ENCODE peak calls at places on chromosomes 2 and 18, in seven cellular contexts. C is cardiac muscle cell; O is activated CD4-positive, alpha-beta T cell treated with anti-CD3 and anti-CD28 coated beads for 1 hour; V is fibroblast of pulmonary artery; F is endothelial cell; M is KG1; E is PC-3. D is an unnamed sample.

GRCh38 chr2:60539177-60539576 is 14.3 kb downstream of the BCL11A start:
- DNase-seq in V (no peak), F (no peak), E (no peak), M (no peak), O (no peak), C (no peak), D (no peak)

GRCh38 chr2:228018311-228018710 is 146.9 kb downstream of the DAW1 start:
- DNase-seq in V (no peak), F (no peak), O (no peak), C (no peak), M (no peak), E (no peak), D (no peak)

GRCh38 chr2:85760371-85760770 is 6.6 kb downstream of the ATOH8 start:
- DNase-seq in V (peak), C (no peak), F (no peak), E (no peak), O (no peak), M (no peak), D (no peak)

GRCh38 chr2:190283783-190284182 is 35.8 kb downstream of the HIBCH start:
- DNase-seq in C (no peak), M (no peak), E (peak), F (no peak), V (no peak), O (no peak), D (peak)

GRCh38 chr2:222912117-222912516 is 51.3 kb downstream of the ACSL3 start:
- DNase-seq in E (no peak), C (peak), F (no peak), O (no peak), M (peak), V (peak), D (peak)

GRCh38 chr18:65091737-65092329 is 659.0 kb upstream of the CDH7 start:
- DNase-seq in V (peak), C (peak), O (no peak), E (peak), F (peak), M (peak), D (peak)

GRCh38 chr2:48471048-48471474 is 58.9 kb upstream of the STON1 start:
- DNase-seq in C (peak), M (no peak), E (peak), V (peak), F (peak), O (no peak), D (peak)

GRCh38 chr2:40281021-40281940 is 170.6 kb downstream of the SLC8A1 start:
- DNase-seq in C (peak), V (peak), E (peak), M (no peak), O (no peak), F (no peak), D (peak)

GRCh38 chr18:74463271-74463670 is 6.2 kb upstream of the DIPK1C start:
- DNase-seq in O (no peak), E (no peak), M (no peak), C (no peak), V (peak), F (no peak), D (no peak)

GRCh38 chr2:62042944-62043343 is 137.5 kb downstream of the COMMD1 start:
- DNase-seq in M (no peak), C (no peak), E (peak), V (peak), O (no peak), F (no peak), D (peak)

GRCh38 chr2:197254776-197255521 is 55.6 kb downstream of the ANKRD44 start:
- DNase-seq in C (no peak), O (no peak), F (no peak), M (no peak), V (no peak), E (no peak), D (no peak)

GRCh38 chr2:63786506-63786905 is 55.2 kb upstream of the UGP2 start:
- DNase-seq in F (no peak), V (peak), O (no peak), M (no peak), C (no peak), E (no peak), D (no peak)

GRCh38 chr2:44715671-44716077 is 225.8 kb upstream of the SIX3 start:
- DNase-seq in C (peak), M (no peak), V (peak), F (peak), O (no peak), E (peak), D (peak)

GRCh38 chr18:5542393-5543035 is 1.3 kb downstream of the EPB41L3 start:
- DNase-seq in F (peak), E (no peak), C (peak), M (no peak), V (no peak), O (no peak), D (peak)

GRCh38 chr2:28717339-28717758 is 34.3 kb upstream of the PPP1CB start:
- DNase-seq in V (peak), O (no peak), E (peak), F (no peak), M (no peak), C (no peak), D (peak)

GRCh38 chr18:11147371-11147860 is 2.0 kb downstream of the PIEZO2 start:
- DNase-seq in E (no peak), M (no peak), C (no peak), F (no peak), O (no peak), V (peak), D (no peak)

GRCh38 chr2:163528640-163529217 is 207.1 kb downstream of the FIGN start:
- DNase-seq in F (no peak), V (no peak), E (no peak), M (no peak), O (no peak), C (no peak), D (no peak)

GRCh38 chr2:210792000-210792399 is 235.6 kb downstream of the CPS1 start:
- DNase-seq in F (no peak), E (no peak), O (no peak), V (no peak), M (no peak), C (peak), D (no peak)

GRCh38 chr2:237062585-237062984 is 23.1 kb upstream of the COPS8 start:
- DNase-seq in O (no peak), C (no peak), M (no peak), E (peak), V (no peak), F (no peak), D (no peak)

GRCh38 chr2:238868616-238869292 is 20.9 kb downstream of the TWIST2 start:
- DNase-seq in F (no peak), C (no peak), V (peak), E (no peak), M (no peak), O (no peak), D (peak)

GRCh38 chr18:41268271-41268670 is 686.8 kb upstream of the PIK3C3 start:
- DNase-seq in M (no peak), E (no peak), O (no peak), C (no peak), F (no peak), V (no peak), D (no peak)

GRCh38 chr2:189933911-189934399 is 128.6 kb downstream of the MSTN start:
- DNase-seq in O (no peak), E (peak), F (no peak), V (peak), M (no peak), C (no peak), D (peak)

GRCh38 chr2:85188852-85189251 is 55.7 kb downstream of the TCF7L1 start:
- DNase-seq in E (peak), F (no peak), C (no peak), M (no peak), O (no peak), V (no peak), D (no peak)

GRCh38 chr2:130391058-130391871 is 35.4 kb downstream of the PTPN18 start:
- DNase-seq in C (peak), O (peak), E (peak), V (peak), M (no peak), F (peak), D (peak)

GRCh38 chr18:49249523-49249922 is 210.9 kb downstream of the DYM start:
- DNase-seq in C (no peak), V (peak), F (no peak), E (peak), O (no peak), M (no peak), D (peak)

GRCh38 chr18:9513971-9514512 is 38.7 kb downstream of the RALBP1 start:
- DNase-seq in E (peak), F (no peak), O (no peak), V (peak), C (no peak), M (no peak), D (peak)

GRCh38 chr18:37385846-37386435 is 179.7 kb downstream of the CELF4 start:
- DNase-seq in M (peak), O (no peak), F (no peak), E (peak), C (peak), V (peak), D (peak)

GRCh38 chr2:197269173-197269572 is 41.4 kb downstream of the ANKRD44 start:
- DNase-seq in C (no peak), V (peak), M (no peak), O (no peak), E (no peak), F (no peak), D (no peak)

GRCh38 chr2:26535663-26536275 is 57.8 kb upstream of the OTOF start:
- DNase-seq in V (no peak), C (no peak), E (no peak), O (no peak), F (no peak), M (no peak), D (no peak)

GRCh38 chr2:3594493-3595281 is at the start of gene COLEC11:
- DNase-seq in M (no peak), C (peak), E (no peak), F (peak), V (peak), O (no peak), D (peak)

GRCh38 chr2:218990052-218990451 is 3.2 kb downstream of the CRYBA2 start:
- DNase-seq in E (no peak), V (no peak), C (no peak), F (no peak), O (no peak), M (no peak), D (no peak)

GRCh38 chr2:28801726-28802125 is 8.9 kb upstream of the SPDYA start:
- DNase-seq in O (no peak), V (peak), F (no peak), E (peak), M (no peak), C (no peak), D (peak)

GRCh38 chr2:11574176-11575046 is 40.6 kb downstream of the GREB1 start:
- DNase-seq in F (no peak), M (no peak), E (no peak), V (no peak), C (no peak), O (no peak), D (no peak)

GRCh38 chr2:199841409-199841808 is 9.6 kb downstream of the FTCDNL1 start:
- DNase-seq in E (peak), C (no peak), M (no peak), F (no peak), V (no peak), O (no peak), D (no peak)

GRCh38 chr2:225171350-225171749 is 129.1 kb upstream of the DOCK10 start:
- DNase-seq in F (no peak), E (no peak), C (no peak), M (no peak), V (no peak), O (no peak), D (no peak)

GRCh38 chr2:144351687-144352086 is 168.2 kb downstream of the ZEB2 start:
- DNase-seq in M (no peak), F (no peak), O (no peak), V (peak), E (no peak), C (no peak), D (no peak)

GRCh38 chr18:58848685-58849084 is 16.0 kb upstream of the ZNF532 start:
- DNase-seq in C (no peak), V (peak), F (no peak), O (no peak), E (peak), M (no peak), D (no peak)

GRCh38 chr2:132392211-132392610 is 24.4 kb upstream of the GPR39 start:
- DNase-seq in E (no peak), O (no peak), F (peak), V (no peak), M (no peak), C (peak), D (no peak)

GRCh38 chr2:59585657-59586056 is 967.8 kb downstream of the BCL11A start:
- DNase-seq in F (no peak), C (peak), M (no peak), E (no peak), V (no peak), O (no peak), D (no peak)